ENCODE peak calls at places on chromosomes 2 and 18, in five cellular contexts. One of them, this sample, is unnamed.

GRCh38 chr2:156003780-156004179 is 328.7 kb downstream of the NR4A2 start:
- DNase-seq in upper lobe of right lung: no peak
- DNase-seq in omental fat pad: no peak
- DNase-seq in AG09309: no peak
- DNase-seq in cardiac fibroblast: no peak
- DNase-seq in this sample: no peak

GRCh38 chr2:132544045-132544630 is 125.9 kb downstream of the LYPD1 start:
- DNase-seq in upper lobe of right lung: no peak
- DNase-seq in omental fat pad: no peak
- DNase-seq in AG09309: no peak
- DNase-seq in cardiac fibroblast: no peak
- DNase-seq in this sample: no peak

GRCh38 chr18:48032876-48033769 is 102.7 kb upstream of the SMAD2 start:
- DNase-seq in upper lobe of right lung: peak; percentile 11
- DNase-seq in omental fat pad: no peak
- DNase-seq in AG09309: peak; percentile 23
- DNase-seq in cardiac fibroblast: peak; percentile 44
- DNase-seq in this sample: peak; percentile 47

GRCh38 chr18:76410033-76410432 is 85.0 kb downstream of the ZNF516 start:
- DNase-seq in upper lobe of right lung: no peak
- DNase-seq in omental fat pad: no peak
- DNase-seq in AG09309: no peak
- DNase-seq in cardiac fibroblast: no peak
- DNase-seq in this sample: no peak

GRCh38 chr2:12828932-12829331 is 112.2 kb downstream of the TRIB2 start:
- DNase-seq in upper lobe of right lung: no peak
- DNase-seq in omental fat pad: no peak
- DNase-seq in AG09309: no peak
- DNase-seq in cardiac fibroblast: no peak
- DNase-seq in this sample: no peak

GRCh38 chr2:54540194-54540593 is 84.1 kb downstream of the SPTBN1 start:
- DNase-seq in upper lobe of right lung: no peak
- DNase-seq in omental fat pad: no peak
- DNase-seq in AG09309: no peak
- DNase-seq in cardiac fibroblast: no peak
- DNase-seq in this sample: no peak

GRCh38 chr2:128315829-128316776 is 2.6 kb downstream of the HS6ST1 start:
- DNase-seq in upper lobe of right lung: peak; percentile 49
- DNase-seq in omental fat pad: no peak
- DNase-seq in AG09309: no peak
- DNase-seq in cardiac fibroblast: peak; percentile 47
- DNase-seq in this sample: no peak

GRCh38 chr2:212073360-212073759 is 465.2 kb downstream of the ERBB4 start:
- DNase-seq in upper lobe of right lung: no peak
- DNase-seq in omental fat pad: no peak
- DNase-seq in AG09309: no peak
- DNase-seq in cardiac fibroblast: no peak
- DNase-seq in this sample: peak; percentile 48

GRCh38 chr2:223941579-223942277 is 3.4 kb downstream of the WDFY1 start:
- DNase-seq in upper lobe of right lung: no peak
- DNase-seq in omental fat pad: no peak
- DNase-seq in AG09309: peak; percentile 67
- DNase-seq in cardiac fibroblast: peak; percentile 90
- DNase-seq in this sample: peak; percentile 82

GRCh38 chr2:37654932-37655331 is 16.5 kb downstream of the CDC42EP3 start:
- DNase-seq in upper lobe of right lung: no peak
- DNase-seq in omental fat pad: no peak
- DNase-seq in AG09309: no peak
- DNase-seq in cardiac fibroblast: peak; percentile 67
- DNase-seq in this sample: no peak

GRCh38 chr2:50782543-50782942 is 249.4 kb downstream of the NRXN1 start:
- DNase-seq in upper lobe of right lung: no peak
- DNase-seq in omental fat pad: no peak
- DNase-seq in AG09309: no peak
- DNase-seq in cardiac fibroblast: no peak
- DNase-seq in this sample: peak; percentile 35

GRCh38 chr2:173451137-173451536 is 96.5 kb downstream of the CDCA7 start:
- DNase-seq in upper lobe of right lung: no peak
- DNase-seq in omental fat pad: no peak
- DNase-seq in AG09309: no peak
- DNase-seq in cardiac fibroblast: no peak
- DNase-seq in this sample: no peak

GRCh38 chr2:189372688-189373257 is 68.5 kb upstream of the WDR75 start:
- DNase-seq in upper lobe of right lung: no peak
- DNase-seq in omental fat pad: no peak
- DNase-seq in AG09309: no peak
- DNase-seq in cardiac fibroblast: peak; percentile 24
- DNase-seq in this sample: no peak

GRCh38 chr18:23401400-23402347 is 51.4 kb upstream of the RIOK3 start:
- DNase-seq in upper lobe of right lung: peak; percentile 65
- DNase-seq in omental fat pad: no peak
- DNase-seq in AG09309: no peak
- DNase-seq in cardiac fibroblast: peak; percentile 85
- DNase-seq in this sample: no peak

GRCh38 chr2:153622285-153622684 is 143.7 kb upstream of the RPRM start:
- DNase-seq in upper lobe of right lung: no peak
- DNase-seq in omental fat pad: no peak
- DNase-seq in AG09309: no peak
- DNase-seq in cardiac fibroblast: no peak
- DNase-seq in this sample: peak; percentile 51

GRCh38 chr2:119958642-119959268 is 54.1 kb upstream of the EPB41L5 start:
- DNase-seq in upper lobe of right lung: no peak
- DNase-seq in omental fat pad: no peak
- DNase-seq in AG09309: no peak
- DNase-seq in cardiac fibroblast: peak; percentile 50
- DNase-seq in this sample: peak; percentile 5

GRCh38 chr2:146874260-146874658 is 970.6 kb upstream of the ACVR2A start:
- DNase-seq in upper lobe of right lung: no peak
- DNase-seq in omental fat pad: no peak
- DNase-seq in AG09309: no peak
- DNase-seq in cardiac fibroblast: peak; percentile 77
- DNase-seq in this sample: peak; percentile 98

GRCh38 chr2:241860184-241861078 is 1.7 kb upstream of the PDCD1 start:
- DNase-seq in upper lobe of right lung: no peak
- DNase-seq in omental fat pad: no peak
- DNase-seq in AG09309: no peak
- DNase-seq in cardiac fibroblast: no peak
- DNase-seq in this sample: no peak

GRCh38 chr2:234957533-234958135 is 5.8 kb downstream of the SH3BP4 start:
- DNase-seq in upper lobe of right lung: no peak
- DNase-seq in omental fat pad: no peak
- DNase-seq in AG09309: no peak
- DNase-seq in cardiac fibroblast: peak; percentile 70
- DNase-seq in this sample: peak; percentile 88

GRCh38 chr2:128444044-128444771 is 125.5 kb upstream of the HS6ST1 start:
- DNase-seq in upper lobe of right lung: peak; percentile 40
- DNase-seq in omental fat pad: no peak
- DNase-seq in AG09309: no peak
- DNase-seq in cardiac fibroblast: no peak
- DNase-seq in this sample: no peak

GRCh38 chr2:235500110-235500760 is 6.4 kb downstream of the AGAP1 start:
- DNase-seq in upper lobe of right lung: no peak
- DNase-seq in omental fat pad: no peak
- DNase-seq in AG09309: no peak
- DNase-seq in cardiac fibroblast: no peak
- DNase-seq in this sample: no peak

GRCh38 chr2:211055438-211055837 is 499.0 kb downstream of the CPS1 start:
- DNase-seq in upper lobe of right lung: no peak
- DNase-seq in omental fat pad: no peak
- DNase-seq in AG09309: no peak
- DNase-seq in cardiac fibroblast: peak; percentile 7
- DNase-seq in this sample: peak; percentile 55

GRCh38 chr18:7585272-7585670 is 18.2 kb downstream of the PTPRM start:
- DNase-seq in upper lobe of right lung: no peak
- DNase-seq in omental fat pad: no peak
- DNase-seq in AG09309: no peak
- DNase-seq in cardiac fibroblast: peak; percentile 41
- DNase-seq in this sample: no peak

GRCh38 chr2:127096280-127096679 is 10.7 kb downstream of the BIN1 start:
- DNase-seq in upper lobe of right lung: no peak
- DNase-seq in omental fat pad: no peak
- DNase-seq in AG09309: no peak
- DNase-seq in cardiac fibroblast: no peak
- DNase-seq in this sample: no peak

GRCh38 chr2:230097424-230097823 is 28.7 kb upstream of the SLC16A14 start:
- DNase-seq in upper lobe of right lung: no peak
- DNase-seq in omental fat pad: no peak
- DNase-seq in AG09309: no peak
- DNase-seq in cardiac fibroblast: no peak
- DNase-seq in this sample: peak; percentile 59

GRCh38 chr2:113847144-113847543 is 42.7 kb upstream of the ACTR3 start:
- DNase-seq in upper lobe of right lung: no peak
- DNase-seq in omental fat pad: no peak
- DNase-seq in AG09309: no peak
- DNase-seq in cardiac fibroblast: no peak
- DNase-seq in this sample: no peak

GRCh38 chr2:234670052-234670451 is 173.2 kb upstream of the ARL4C start:
- DNase-seq in upper lobe of right lung: no peak
- DNase-seq in omental fat pad: no peak
- DNase-seq in AG09309: peak; percentile 57
- DNase-seq in cardiac fibroblast: peak; percentile 72
- DNase-seq in this sample: peak; percentile 70

GRCh38 chr2:29343830-29344229 is 228.6 kb downstream of the CLIP4 start:
- DNase-seq in upper lobe of right lung: no peak
- DNase-seq in omental fat pad: no peak
- DNase-seq in AG09309: no peak
- DNase-seq in cardiac fibroblast: no peak
- DNase-seq in this sample: no peak

GRCh38 chr2:241102239-241102803 is at the start of gene MTERF4:
- DNase-seq in upper lobe of right lung: peak; percentile 95
- DNase-seq in omental fat pad: peak; percentile 59
- DNase-seq in AG09309: peak; percentile 10
- DNase-seq in cardiac fibroblast: peak; percentile 82
- DNase-seq in this sample: peak; percentile 68

GRCh38 chr2:170215019-170215418 is 37.1 kb downstream of the MYO3B start:
- DNase-seq in upper lobe of right lung: no peak
- DNase-seq in omental fat pad: no peak
- DNase-seq in AG09309: no peak
- DNase-seq in cardiac fibroblast: no peak
- DNase-seq in this sample: no peak

DNA sequence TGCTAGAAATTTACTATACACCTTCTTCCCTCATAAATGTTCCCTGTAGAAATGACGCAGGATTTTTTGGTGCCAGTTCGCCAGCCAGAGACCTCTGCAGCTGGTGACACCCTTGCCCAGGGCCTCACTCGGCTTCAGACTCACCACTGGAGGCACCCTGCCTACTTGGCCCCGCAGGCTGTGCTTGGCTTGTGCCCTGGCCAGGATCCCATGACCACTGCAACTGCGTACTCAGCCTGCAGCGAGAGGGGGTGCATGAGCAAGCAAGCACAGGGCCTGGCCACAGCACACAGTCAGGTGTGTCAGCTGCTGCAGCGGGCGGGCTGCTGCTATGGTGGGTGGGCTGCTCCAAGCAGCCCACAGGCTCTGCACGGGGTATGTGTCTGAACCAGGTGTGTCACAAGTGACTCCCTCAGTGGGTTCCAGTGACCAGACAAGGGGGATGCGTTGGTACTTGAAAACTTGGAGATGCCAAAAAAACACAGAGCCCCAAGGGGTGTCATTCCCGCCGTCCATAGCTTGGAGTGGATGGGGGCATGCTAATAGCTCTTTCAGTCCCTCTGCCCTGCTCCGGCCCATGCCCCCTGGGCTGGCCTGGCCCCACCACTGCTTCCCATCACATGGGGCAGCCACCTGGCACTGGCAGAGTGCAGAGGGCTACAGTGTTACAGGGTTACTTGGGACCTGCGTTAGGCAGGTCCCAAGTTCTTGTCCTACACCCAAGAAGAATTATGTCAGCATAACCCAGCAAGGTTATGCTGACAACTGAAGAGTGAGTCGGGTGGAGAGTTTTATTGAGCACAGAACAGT is 46.6 kb upstream of the TANC1 start:
- DNase-seq in upper lobe of right lung: no peak
- DNase-seq in omental fat pad: no peak
- DNase-seq in AG09309: no peak
- DNase-seq in cardiac fibroblast: no peak
- DNase-seq in this sample: no peak
- TF ChIP-seq CTCF in upper lobe of right lung: no peak
- TF ChIP-seq CTCF in omental fat pad: no peak
- TF ChIP-seq CTCF in AG09309: no peak
- TF ChIP-seq CTCF in cardiac fibroblast: no peak
- TF ChIP-seq CTCF in this sample: no peak

DNA sequence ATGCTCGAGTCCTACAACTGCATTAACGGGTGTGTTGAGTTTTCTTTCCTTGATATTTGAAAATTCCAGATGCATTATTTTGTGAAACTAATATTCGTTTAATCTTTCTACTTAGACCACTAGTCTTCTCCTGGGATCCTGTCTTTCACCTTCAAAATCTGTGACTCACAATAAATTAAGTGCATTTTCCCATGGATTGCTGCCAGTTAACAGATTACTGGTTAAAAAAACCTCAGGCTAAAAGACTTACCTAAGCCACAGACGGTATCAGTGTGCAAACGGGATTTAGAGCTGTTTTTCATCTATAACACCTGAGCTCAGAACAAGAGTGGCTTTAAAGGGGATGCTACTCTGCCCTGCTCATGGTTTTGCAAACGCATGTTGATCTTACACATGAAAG is 10.2 kb downstream of the FECH start:
- DNase-seq in upper lobe of right lung: no peak
- DNase-seq in omental fat pad: no peak
- DNase-seq in AG09309: no peak
- DNase-seq in cardiac fibroblast: no peak
- DNase-seq in this sample: peak; percentile 7
- TF ChIP-seq CTCF in upper lobe of right lung: no peak
- TF ChIP-seq CTCF in omental fat pad: no peak
- TF ChIP-seq CTCF in AG09309: no peak
- TF ChIP-seq CTCF in cardiac fibroblast: no peak
- TF ChIP-seq CTCF in this sample: no peak

GRCh38 chr2:138621139-138621538 is 119.6 kb downstream of the SPOPL start:
- DNase-seq in upper lobe of right lung: no peak
- DNase-seq in omental fat pad: no peak
- DNase-seq in AG09309: no peak
- DNase-seq in cardiac fibroblast: no peak
- DNase-seq in this sample: no peak
- TF ChIP-seq CTCF in upper lobe of right lung: no peak
- TF ChIP-seq CTCF in omental fat pad: no peak
- TF ChIP-seq CTCF in AG09309: no peak
- TF ChIP-seq CTCF in cardiac fibroblast: no peak
- TF ChIP-seq CTCF in this sample: no peak

DNA sequence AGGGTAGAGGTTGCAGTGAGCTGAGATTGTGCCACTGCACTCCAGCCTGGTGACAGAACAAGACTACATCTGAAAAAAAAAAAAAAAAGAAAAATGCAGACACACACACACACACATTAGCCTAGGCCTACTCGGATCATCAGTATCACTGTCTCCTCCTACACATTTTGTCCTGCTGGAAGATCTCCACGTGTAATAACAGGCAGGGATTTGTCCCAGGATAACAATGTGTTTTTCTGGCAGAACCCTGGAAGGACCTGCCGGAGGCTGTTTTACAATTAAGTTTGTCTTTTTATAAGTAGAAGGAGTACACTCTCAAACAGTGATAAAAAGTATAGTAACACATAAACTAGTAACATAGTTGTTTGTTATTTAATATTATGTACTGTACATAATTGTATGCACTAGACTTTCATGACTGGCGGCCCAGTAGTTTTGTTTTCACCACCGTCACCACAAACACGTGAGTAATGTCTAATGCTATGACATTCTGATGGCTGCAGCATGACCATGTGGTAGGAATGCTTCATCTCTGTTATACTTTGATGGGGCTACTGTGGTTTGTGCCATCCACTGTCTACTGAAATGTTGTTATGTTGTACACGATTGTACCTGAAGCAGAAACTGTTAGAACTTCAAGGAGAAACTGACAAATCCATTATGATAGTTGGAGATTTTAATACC is 130.6 kb downstream of the ATP9B start:
- DNase-seq in upper lobe of right lung: no peak
- DNase-seq in omental fat pad: no peak
- DNase-seq in AG09309: peak; percentile 16
- DNase-seq in cardiac fibroblast: peak; percentile 18
- DNase-seq in this sample: no peak
- TF ChIP-seq CTCF in upper lobe of right lung: no peak
- TF ChIP-seq CTCF in omental fat pad: no peak
- TF ChIP-seq CTCF in AG09309: peak; percentile 38
- TF ChIP-seq CTCF in cardiac fibroblast: no peak
- TF ChIP-seq CTCF in this sample: no peak